ENCODE peak calls at places on chromosomes 3 and 15, in ten cellular contexts. D is stomach, S is transverse colon, N is tibial nerve, U is A549, T is suprapubic skin, L is HepG2, B is H1, Y is SK-N-SH, O is sigmoid colon. V is an unnamed sample.

GRCh38 chr3:159273608-159274007 is 471.8 kb downstream of the MFSD1 start:
- DNase-seq in D (no peak), S (no peak), N (no peak), U (no peak), T (no peak), L (peak; percentile 6), B (peak; percentile 69), Y (no peak), O (no peak), V (no peak)

GRCh38 chr3:195925746-195926145 is 17.4 kb upstream of the TNK2 start:
- DNase-seq in D (no peak), S (no peak), N (no peak), U (no peak), T (no peak), L (no peak), B (no peak), Y (no peak), O (no peak), V (no peak)

GRCh38 chr15:88890495-88890894 is 4.8 kb downstream of the HAPLN3 start:
- DNase-seq in D (no peak), S (no peak), N (no peak), U (no peak), T (no peak), L (no peak), B (no peak), Y (no peak), O (no peak), V (no peak)

GRCh38 chr3:85605066-85605465 is 646.3 kb downstream of the CADM2 start:
- DNase-seq in D (no peak), S (no peak), N (no peak), U (no peak), T (no peak), L (no peak), B (no peak), Y (no peak), O (no peak), V (no peak)

GRCh38 chr15:74322558-74323180 is 44.8 kb downstream of the CYP11A1 start:
- DNase-seq in D (peak; percentile 59), S (peak; percentile 52), N (peak; percentile 48), U (peak; percentile 65), T (no peak), L (peak; percentile 41), B (peak; percentile 88), Y (peak; percentile 88), O (peak; percentile 82), V (peak; percentile 80)

GRCh38 chr3:7340795-7341194 is 479.9 kb downstream of the GRM7 start:
- DNase-seq in D (no peak), S (no peak), N (no peak), U (no peak), T (no peak), L (no peak), B (no peak), Y (no peak), O (no peak), V (no peak)

GRCh38 chr3:139642981-139643380 is 34.8 kb downstream of the NMNAT3 start:
- DNase-seq in D (no peak), S (no peak), N (no peak), U (no peak), T (no peak), L (no peak), B (no peak), Y (no peak), O (no peak), V (no peak)

GRCh38 chr3:45687828-45688193 is 1.4 kb upstream of the SACM1L start:
- DNase-seq in D (no peak), S (no peak), N (no peak), U (no peak), T (no peak), L (no peak), B (no peak), Y (no peak), O (no peak), V (no peak)

GRCh38 chr3:16460886-16461285 is 52.6 kb downstream of the RFTN1 start:
- DNase-seq in D (no peak), S (no peak), N (no peak), U (no peak), T (no peak), L (no peak), B (no peak), Y (no peak), O (no peak), V (no peak)

GRCh38 chr3:124812291-124813265 is 74.6 kb downstream of the ITGB5 start:
- DNase-seq in D (peak; percentile 64), S (peak; percentile 79), N (peak; percentile 40), U (peak; percentile 94), T (peak; percentile 80), L (peak; percentile 74), B (no peak), Y (no peak), O (peak; percentile 90), V (peak; percentile 53)
- TF ChIP-seq EP300 in D (no peak), S (no peak), N (peak; percentile 62), U (peak; percentile 48), T (no peak), L (no peak), B (no peak), Y (no peak), O (no peak), V (no peak)

GRCh38 chr3:23836536-23837230 is 30.9 kb downstream of the UBE2E1 start:
- DNase-seq in D (no peak), S (no peak), N (no peak), U (no peak), T (no peak), L (no peak), B (no peak), Y (peak; percentile 29), O (no peak), V (no peak)

GRCh38 chr3:23835807-23836206 is 30.1 kb downstream of the UBE2E1 start:
- DNase-seq in D (no peak), S (no peak), N (no peak), U (no peak), T (no peak), L (no peak), B (no peak), Y (no peak), O (no peak), V (no peak)

GRCh38 chr3:23832523-23832922 is 26.8 kb downstream of the UBE2E1 start:
- DNase-seq in D (no peak), S (no peak), N (no peak), U (no peak), T (no peak), L (no peak), B (no peak), Y (no peak), O (no peak), V (no peak)

GRCh38 chr3:23835087-23835486 is 29.3 kb downstream of the UBE2E1 start:
- DNase-seq in D (no peak), S (no peak), N (no peak), U (no peak), T (no peak), L (no peak), B (no peak), Y (no peak), O (no peak), V (no peak)

DNA sequence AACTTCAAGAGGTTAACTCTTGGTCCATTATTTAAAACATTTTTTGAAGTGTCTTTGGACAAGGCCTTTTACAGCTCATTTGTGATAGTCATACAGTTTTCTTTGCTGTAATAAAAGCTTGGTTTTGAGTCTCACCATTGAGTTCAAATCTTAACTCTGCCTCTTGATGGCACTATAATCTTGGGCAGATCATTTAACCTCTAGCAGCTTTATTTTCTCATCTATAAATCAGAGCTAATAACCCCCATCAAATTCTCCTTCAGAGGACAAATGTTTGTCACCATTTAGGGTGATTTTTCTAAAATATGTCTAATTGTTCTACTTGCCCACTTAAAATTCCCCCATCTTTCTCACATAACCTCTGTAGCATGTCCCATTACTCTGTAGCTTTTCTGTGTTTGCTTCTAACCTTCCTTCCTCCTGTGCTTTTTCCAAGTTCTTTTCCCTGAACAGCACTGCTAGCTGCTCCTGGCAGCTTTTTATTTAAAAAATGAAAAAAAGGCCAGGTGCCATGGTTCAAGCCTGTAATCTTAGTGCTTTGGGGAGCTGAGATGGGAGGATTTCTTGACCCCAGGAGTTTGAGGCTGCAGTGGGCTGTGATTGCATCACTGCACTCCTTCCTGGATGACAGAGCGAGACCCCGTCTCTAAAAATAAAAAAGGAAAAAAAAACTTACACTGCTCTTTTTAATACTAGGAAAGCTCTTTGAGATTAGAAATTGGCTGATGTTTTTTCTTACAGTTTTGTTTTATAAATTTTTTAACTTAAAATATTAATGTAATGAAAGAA is 28.5 kb downstream of the UBE2E1 start:
- DNase-seq in D (no peak), S (no peak), N (no peak), U (no peak), T (no peak), L (no peak), B (no peak), Y (no peak), O (no peak), V (no peak)
- TF ChIP-seq EP300 in D (no peak), S (no peak), N (no peak), U (no peak), T (no peak), L (no peak), B (no peak), Y (no peak), O (no peak), V (no peak)

GRCh38 chr3:87507753-87508152 is 231.4 kb upstream of the POU1F1 start:
- DNase-seq in D (no peak), S (no peak), N (no peak), U (no peak), T (no peak), L (no peak), B (no peak), Y (no peak), O (no peak), V (no peak)

GRCh38 chr3:87503901-87504498 is 227.6 kb upstream of the POU1F1 start:
- DNase-seq in D (peak; percentile 28), S (peak; percentile 9), N (no peak), U (peak; percentile 68), T (no peak), L (peak; percentile 60), B (no peak), Y (peak; percentile 47), O (no peak), V (no peak)

DNA sequence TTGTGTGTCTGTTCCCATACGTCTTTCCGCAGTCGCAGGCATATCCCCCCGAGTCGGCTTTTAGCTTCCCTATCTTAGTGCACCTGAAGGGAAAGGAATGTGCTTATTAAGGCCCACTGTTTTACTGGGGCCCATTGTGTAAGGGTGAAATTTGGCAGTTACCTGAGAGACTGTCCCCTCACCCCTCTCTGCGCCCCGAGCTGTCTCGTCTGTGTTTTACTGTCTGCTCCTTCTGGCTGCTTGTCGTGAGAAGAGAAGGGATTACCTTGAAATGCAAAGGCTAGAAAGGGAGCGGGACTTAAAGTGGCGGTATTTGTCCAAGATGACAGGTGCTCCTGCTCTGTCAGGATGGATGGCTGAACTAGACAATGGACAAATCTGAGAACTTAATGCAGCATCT is 233.0 kb upstream of the POU1F1 start:
- DNase-seq in D (no peak), S (no peak), N (no peak), U (no peak), T (no peak), L (no peak), B (no peak), Y (no peak), O (no peak), V (no peak)
- TF ChIP-seq EP300 in D (no peak), S (no peak), N (no peak), U (no peak), T (no peak), L (no peak), B (no peak), Y (no peak), O (no peak), V (no peak)

DNA sequence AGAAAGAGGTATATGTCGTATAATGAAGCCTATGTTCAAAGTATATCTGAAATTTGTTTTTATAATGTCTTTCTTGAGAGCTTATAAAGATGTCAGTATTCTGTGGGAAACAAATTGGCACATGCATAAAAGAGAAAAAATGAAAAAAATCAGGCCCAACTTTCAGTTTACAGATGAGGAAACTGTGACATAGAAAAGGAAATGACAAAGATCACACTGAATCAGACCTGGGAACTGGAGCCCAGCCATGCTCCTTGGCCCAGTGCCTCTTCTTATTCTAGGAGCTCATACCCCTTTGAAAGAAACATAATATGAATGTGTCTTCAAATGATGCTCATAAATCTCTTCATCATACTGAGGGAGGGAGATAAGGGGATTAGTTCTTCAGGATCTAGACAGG is 48.4 kb downstream of the TMEM44 start:
- DNase-seq in D (no peak), S (no peak), N (no peak), U (no peak), T (no peak), L (no peak), B (no peak), Y (no peak), O (no peak), V (no peak)
- TF ChIP-seq EP300 in D (no peak), S (no peak), N (no peak), U (no peak), T (no peak), L (no peak), B (no peak), Y (no peak), O (no peak), V (no peak)

V was measured in ovary.